ENCODE peak calls at places on chromosome 9, in nine cellular contexts. Q is neural progenitor cell; J is GM10248; S is lower lobe of right lung; C is LHCN-M2; A is M059J; Y is C1 segment of cervical spinal cord; T is adrenal gland; F is activated T-helper 2 cell treated with anti-CD3 and anti-CD28 coated beads, Interferon-gamma antibody, Interleukin-2, Interleukin-4, amounts not matched to agents 10 μg/mL and 5 μg/mL and 100 μg/mL, durations not matched to agents 14 hours and 24 hours and 36 hours. V is an unnamed sample.

GRCh38 chr9:112447283-112447761 is 39.3 kb upstream of the KIAA1958 start:
- DNase-seq in Q (no peak), J (no peak), S (no peak), C (peak), A (peak), Y (no peak), T (no peak), F (no peak), V (no peak)

GRCh38 chr9:21267806-21268657 is 28.2 kb upstream of the IFNA14 start:
- DNase-seq in Q (no peak), J (peak), S (no peak), C (no peak), A (no peak), Y (peak), T (no peak), F (no peak), V (no peak)

GRCh38 chr9:71758785-71759184 is 9.5 kb downstream of the CEMIP2 start:
- DNase-seq in Q (no peak), J (no peak), S (no peak), C (peak), A (peak), Y (no peak), T (no peak), F (no peak), V (no peak)

GRCh38 chr9:124673063-124673462 is 98.0 kb downstream of the NR6A1 start:
- DNase-seq in Q (no peak), J (no peak), S (no peak), C (no peak), A (peak), Y (no peak), T (no peak), F (no peak), V (no peak)

GRCh38 chr9:137580958-137581331 is 2.2 kb upstream of the DPH7 start:
- DNase-seq in Q (no peak), J (no peak), S (no peak), C (no peak), A (no peak), Y (no peak), T (no peak), F (no peak), V (no peak)

GRCh38 chr9:115167175-115167574 is 49.2 kb upstream of the TNC start:
- DNase-seq in Q (no peak), J (no peak), S (no peak), C (peak), A (peak), Y (no peak), T (no peak), F (no peak), V (no peak)

GRCh38 chr9:127278372-127278771 is 13.8 kb downstream of the GARNL3 start:
- DNase-seq in Q (no peak), J (no peak), S (no peak), C (no peak), A (peak), Y (no peak), T (no peak), F (no peak), V (no peak)

GRCh38 chr9:72633966-72634365 is 112.6 kb downstream of the TMC1 start:
- DNase-seq in Q (no peak), J (no peak), S (no peak), C (peak), A (peak), Y (no peak), T (no peak), F (peak), V (no peak)

GRCh38 chr9:136694865-136695247 is 7.6 kb upstream of the AGPAT2 start:
- DNase-seq in Q (no peak), J (no peak), S (no peak), C (no peak), A (no peak), Y (no peak), T (no peak), F (no peak), V (no peak)

GRCh38 chr9:98869078-98869745 is 61.7 kb downstream of the GALNT12 start:
- DNase-seq in Q (no peak), J (no peak), S (no peak), C (no peak), A (no peak), Y (no peak), T (peak), F (no peak), V (no peak)

GRCh38 chr9:124769451-124770358 is 1.4 kb downstream of the NR6A1 start:
- DNase-seq in Q (peak), J (no peak), S (peak), C (no peak), A (peak), Y (peak), T (no peak), F (no peak), V (no peak)

GRCh38 chr9:134452728-134453127 is 126.5 kb downstream of the RXRA start:
- DNase-seq in Q (no peak), J (no peak), S (no peak), C (no peak), A (no peak), Y (no peak), T (no peak), F (no peak), V (no peak)

GRCh38 chr9:33263936-33264472 is 504 bp downstream of the BAG1 start:
- DNase-seq in Q (no peak), J (peak), S (peak), C (peak), A (peak), Y (no peak), T (peak), F (peak), V (peak)

GRCh38 chr9:29319727-29320513 is 1746.6 kb upstream of the C9orf72 start:
- DNase-seq in Q (no peak), J (peak), S (no peak), C (peak), A (no peak), Y (no peak), T (no peak), F (no peak), V (no peak)

GRCh38 chr9:35374910-35375309 is 115.0 kb upstream of the RUSC2 start:
- DNase-seq in Q (no peak), J (no peak), S (no peak), C (no peak), A (no peak), Y (no peak), T (no peak), F (no peak), V (no peak)

GRCh38 chr9:11821541-11821940 is 871.6 kb upstream of the TYRP1 start:
- DNase-seq in Q (peak), J (no peak), S (no peak), C (no peak), A (no peak), Y (no peak), T (no peak), F (no peak), V (no peak)

GRCh38 chr9:82052081-82052480 is 63.5 kb downstream of the SPATA31D1 start:
- DNase-seq in Q (no peak), J (no peak), S (no peak), C (no peak), A (no peak), Y (peak), T (no peak), F (no peak), V (no peak)

GRCh38 chr9:111870774-111871542 is 25.7 kb upstream of the UGCG start:
- DNase-seq in Q (no peak), J (peak), S (no peak), C (no peak), A (no peak), Y (no peak), T (no peak), F (peak), V (no peak)

GRCh38 chr9:34869390-34869789 is 88.7 kb upstream of the PHF24 start:
- DNase-seq in Q (peak), J (no peak), S (no peak), C (peak), A (peak), Y (no peak), T (no peak), F (no peak), V (no peak)

GRCh38 chr9:121645003-121645402 is 6.4 kb upstream of the DAB2IP start:
- DNase-seq in Q (no peak), J (no peak), S (no peak), C (no peak), A (no peak), Y (peak), T (no peak), F (no peak), V (no peak)

GRCh38 chr9:124248992-124249391 is 8.8 kb upstream of the NEK6 start:
- DNase-seq in Q (no peak), J (no peak), S (no peak), C (peak), A (no peak), Y (no peak), T (no peak), F (no peak), V (no peak)

GRCh38 chr9:111712369-111712768 is 51.0 kb downstream of the GNG10 start:
- DNase-seq in Q (no peak), J (no peak), S (no peak), C (no peak), A (no peak), Y (no peak), T (no peak), F (no peak), V (no peak)

GRCh38 chr9:113690055-113690740 is 185.9 kb upstream of the ZNF618 start:
- DNase-seq in Q (peak), J (no peak), S (no peak), C (no peak), A (no peak), Y (no peak), T (no peak), F (no peak), V (no peak)

GRCh38 chr9:36318212-36318802 is 60.1 kb upstream of the GNE start:
- DNase-seq in Q (no peak), J (no peak), S (no peak), C (no peak), A (no peak), Y (no peak), T (no peak), F (no peak), V (no peak)

GRCh38 chr9:30015073-30015472 is 2369.4 kb upstream of the ACO1 start:
- DNase-seq in Q (no peak), J (no peak), S (no peak), C (peak), A (peak), Y (no peak), T (no peak), F (no peak), V (no peak)

GRCh38 chr9:111352545-111352944 is 22.5 kb upstream of the OR2K2 start:
- DNase-seq in Q (no peak), J (no peak), S (no peak), C (no peak), A (no peak), Y (no peak), T (no peak), F (no peak), V (no peak)

GRCh38 chr9:99663297-99663696 is 158.4 kb upstream of the NR4A3 start:
- DNase-seq in Q (no peak), J (no peak), S (no peak), C (no peak), A (no peak), Y (no peak), T (no peak), F (no peak), V (no peak)

GRCh38 chr9:128588581-128589233 is 36.3 kb downstream of the SPTAN1 start:
- DNase-seq in Q (no peak), J (no peak), S (no peak), C (no peak), A (no peak), Y (no peak), T (no peak), F (no peak), V (no peak)

GRCh38 chr9:109557481-109557880 is 59.4 kb upstream of the PTPN3 start:
- DNase-seq in Q (peak), J (no peak), S (no peak), C (no peak), A (no peak), Y (no peak), T (no peak), F (no peak), V (no peak)

GRCh38 chr9:89848060-89849040 is 243.5 kb downstream of the GADD45G start:
- DNase-seq in Q (no peak), J (no peak), S (no peak), C (no peak), A (no peak), Y (no peak), T (peak), F (no peak), V (no peak)

GRCh38 chr9:130774183-130774582 is 60.9 kb upstream of the ABL1 start:
- DNase-seq in Q (no peak), J (no peak), S (no peak), C (no peak), A (no peak), Y (no peak), T (no peak), F (no peak), V (no peak)

GRCh38 chr9:21872696-21873095 is 70.3 kb downstream of the MTAP start:
- DNase-seq in Q (no peak), J (no peak), S (no peak), C (peak), A (peak), Y (no peak), T (no peak), F (no peak), V (no peak)

V was measured in left cardiac atrium.